ENCODE peak calls at places on chromosome 12, in five cellular contexts. V, W, I, U and B are unnamed samples.

GRCh38 chr12:66149702-66150398 is 19.3 kb upstream of the LLPH start:
- DNase-seq in U (no peak), W (peak; percentile 39), V (no peak), I (no peak), B (no peak)

GRCh38 chr12:2051700-2052625 is 824 bp upstream of the CACNA1C start:
- DNase-seq in I (no peak), W (no peak), V (peak; percentile 35), U (no peak), B (no peak)

GRCh38 chr12:119020377-119021360 is 39.3 kb downstream of the SRRM4 start:
- DNase-seq in W (peak; percentile 18), V (no peak), I (no peak), U (no peak), B (peak; percentile 19)

GRCh38 chr12:56629459-56630179 is 507 bp downstream of the BAZ2A start:
- DNase-seq in I (peak; percentile 42), W (peak; percentile 46), V (peak; percentile 46), U (no peak), B (peak; percentile 45)

GRCh38 chr12:89622115-89622514 is 86.5 kb downstream of the ATP2B1 start:
- DNase-seq in U (peak; percentile 13), I (no peak), V (no peak), W (no peak), B (no peak)

GRCh38 chr12:51362307-51362706 is 15.8 kb upstream of the CELA1 start:
- DNase-seq in U (no peak), I (no peak), W (no peak), V (no peak), B (no peak)

GRCh38 chr12:130109062-130109945 is 53.0 kb upstream of the FZD10 start:
- DNase-seq in W (no peak), V (no peak), U (no peak), I (no peak), B (no peak)

GRCh38 chr12:131710464-131711457 is at the start of gene SFSWAP:
- DNase-seq in I (peak; percentile 71), W (peak; percentile 70), V (peak; percentile 91), U (peak; percentile 82), B (peak; percentile 76)

GRCh38 chr12:109989380-109989779 is 6.8 kb downstream of the GIT2 start:
- DNase-seq in V (no peak), I (no peak), U (no peak), W (no peak), B (no peak)

GRCh38 chr12:66929121-66929520 is 250.2 kb upstream of the GRIP1 start:
- DNase-seq in I (no peak), W (no peak), U (no peak), V (no peak), B (no peak)

GRCh38 chr12:26692417-26692816 is 140.6 kb downstream of the ITPR2 start:
- DNase-seq in W (no peak), U (no peak), V (no peak), I (no peak), B (no peak)
- TF ChIP-seq CTCF in W (no peak), U (no peak), V (no peak), I (no peak), B (no peak)

DNA sequence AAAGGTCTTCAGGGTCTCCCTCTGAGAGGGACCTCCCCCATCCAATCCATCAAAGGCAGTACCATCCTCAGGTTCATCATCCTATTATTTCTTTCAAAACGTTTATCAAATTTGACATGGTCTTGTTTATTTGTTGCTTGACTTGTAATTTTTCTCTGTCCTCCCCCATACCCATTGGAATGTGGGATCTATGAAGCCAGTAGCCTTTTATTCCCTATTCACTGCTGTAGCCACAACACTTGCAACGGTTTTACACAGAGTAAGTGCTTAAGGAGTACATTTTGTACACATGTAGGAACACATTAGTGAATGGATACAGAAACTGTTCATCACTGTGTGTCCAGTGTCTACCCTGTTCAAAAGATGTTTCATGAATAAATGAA is 41.5 kb downstream of the IGF1 start:
- DNase-seq in I (no peak), W (no peak), U (no peak), V (no peak), B (no peak)
- TF ChIP-seq CTCF in I (no peak), W (no peak), U (no peak), V (no peak), B (no peak)

GRCh38 chr12:75558262-75558661 is 46.9 kb upstream of the KRR1 start:
- DNase-seq in I (no peak), V (no peak), W (no peak), U (no peak), B (no peak)

GRCh38 chr12:75556306-75556899 is 45.0 kb upstream of the KRR1 start:
- DNase-seq in I (no peak), V (no peak), W (no peak), U (peak; percentile 52), B (no peak)

GRCh38 chr12:75563351-75563750 is 51.9 kb upstream of the KRR1 start:
- DNase-seq in W (no peak), V (no peak), I (no peak), U (no peak), B (no peak)

GRCh38 chr12:75561921-75562320 is 50.5 kb upstream of the KRR1 start:
- DNase-seq in V (no peak), W (no peak), U (no peak), I (no peak), B (no peak)

DNA sequence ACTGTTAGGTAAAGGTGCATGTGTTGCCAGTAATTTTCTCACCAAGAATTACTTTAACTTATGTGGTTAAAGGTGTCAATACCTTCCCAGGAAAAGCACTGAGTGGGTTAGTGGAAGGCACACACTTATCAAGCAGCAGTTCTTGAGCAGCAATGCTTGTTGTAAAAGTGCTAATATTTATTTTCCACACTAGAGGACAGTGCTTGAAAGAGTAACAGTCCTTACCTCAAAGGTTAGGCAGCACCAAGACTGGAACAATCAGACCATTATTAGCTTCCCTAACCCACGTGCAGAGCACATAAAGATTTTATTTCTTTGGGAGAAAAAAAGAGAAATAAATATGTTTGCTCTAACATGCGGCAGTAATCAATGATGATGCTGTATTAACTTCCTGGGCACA is 48.8 kb upstream of the KRR1 start:
- DNase-seq in U (peak; percentile 81), I (no peak), V (peak; percentile 51), W (no peak), B (no peak)
- TF ChIP-seq CTCF in U (peak; percentile 45), I (no peak), V (no peak), W (peak; percentile 49), B (peak; percentile 68)

GRCh38 chr12:102883204-102883799 is 33.7 kb downstream of the PAH start:
- DNase-seq in I (peak; percentile 18), W (peak; percentile 62), V (peak; percentile 47), U (peak; percentile 1), B (no peak)
- TF ChIP-seq CTCF in I (peak; percentile 62), W (peak; percentile 62), V (peak; percentile 78), U (peak; percentile 49), B (peak; percentile 77)

GRCh38 chr12:107760817-107761501 is at the start of gene PRDM4:
- DNase-seq in I (peak; percentile 91), V (peak; percentile 99), U (peak; percentile 94), W (peak; percentile 93), B (peak; percentile 96)
- TF ChIP-seq CTCF in I (no peak), V (no peak), U (no peak), W (no peak), B (peak; percentile 19)